ENCODE peak calls at places on chromosomes 16 and 17, in seven cellular contexts. T, Y, V, X, N, D and K are unnamed samples.
A peak's percentile ranks its signal among the peaks of the same experiment; 100 is the strongest.

GRCh38 chr16:68155425-68155824 is 70.3 kb downstream of the NFATC3 start:
- DNase-seq in T (no peak), D (no peak), N (no peak), X (no peak), V (no peak), Y (no peak), K (no peak)

GRCh38 chr17:57086069-57086930 is 1.3 kb downstream of the AKAP1 start:
- DNase-seq in D (peak; percentile 36), Y (peak; percentile 39), V (no peak), T (peak; percentile 41), N (peak; percentile 36), X (peak; percentile 21), K (peak; percentile 28)

GRCh38 chr17:1553354-1554266 is 9.0 kb downstream of the PITPNA start:
- DNase-seq in X (no peak), T (no peak), N (no peak), V (no peak), D (no peak), Y (no peak), K (no peak)

GRCh38 chr16:74950511-74950910 is 34.4 kb downstream of the WDR59 start:
- DNase-seq in X (no peak), T (no peak), Y (no peak), D (no peak), V (no peak), N (peak; percentile 20), K (no peak)

GRCh38 chr16:4411684-4412083 is 4.7 kb downstream of the CORO7 start:
- DNase-seq in D (no peak), Y (no peak), X (no peak), T (no peak), N (no peak), V (no peak), K (no peak)

GRCh38 chr16:70573451-70574121 is 50.0 kb downstream of the SF3B3 start:
- DNase-seq in T (no peak), V (peak; percentile 52), D (no peak), N (no peak), X (no peak), Y (no peak), K (no peak)

GRCh38 chr16:69448470-69449193 is 24.2 kb downstream of the CYB5B start:
- DNase-seq in N (no peak), V (no peak), D (no peak), X (no peak), T (no peak), Y (no peak), K (no peak)

GRCh38 chr17:58060596-58061191 is 22.5 kb upstream of the DYNLL2 start:
- DNase-seq in V (peak; percentile 69), Y (peak; percentile 88), N (no peak), X (no peak), D (no peak), T (no peak), K (no peak)

GRCh38 chr17:44002141-44002848 is 2.1 kb upstream of the NAGS start:
- DNase-seq in Y (no peak), X (no peak), D (no peak), T (no peak), N (no peak), V (no peak), K (no peak)

GRCh38 chr17:32261937-32262510 is 3.6 kb upstream of the RHBDL3 start:
- DNase-seq in T (no peak), X (no peak), V (no peak), N (no peak), D (no peak), Y (no peak), K (no peak)

GRCh38 chr17:55747209-55747608 is 3.6 kb upstream of the PCTP start:
- DNase-seq in Y (no peak), T (no peak), V (no peak), D (no peak), N (no peak), X (no peak), K (no peak)

GRCh38 chr17:75679706-75680201 is 12.6 kb downstream of the SAP30BP start:
- DNase-seq in T (no peak), D (no peak), X (no peak), V (peak; percentile 89), N (no peak), Y (no peak), K (no peak)

GRCh38 chr16:82011199-82011641 is at the start of gene SDR42E1:
- DNase-seq in X (no peak), N (no peak), D (no peak), Y (no peak), T (peak; percentile 78), V (peak; percentile 50), K (peak; percentile 86)

GRCh38 chr17:73359255-73359816 is 47.5 kb upstream of the CDC42EP4 start:
- DNase-seq in N (no peak), Y (no peak), D (no peak), T (no peak), X (no peak), V (no peak), K (no peak)

GRCh38 chr17:75910699-75911098 is 6.0 kb upstream of the MRPL38 start:
- DNase-seq in V (peak; percentile 43), N (peak; percentile 36), Y (no peak), D (peak; percentile 61), X (no peak), T (no peak), K (no peak)

GRCh38 chr16:3934491-3935185 is 54.1 kb upstream of the CREBBP start:
- DNase-seq in T (no peak), X (no peak), D (no peak), N (no peak), Y (no peak), V (no peak), K (no peak)

GRCh38 chr17:76710863-76711611 is at the start of gene MXRA7:
- DNase-seq in Y (peak; percentile 79), V (peak; percentile 58), N (peak; percentile 77), X (peak; percentile 86), T (peak; percentile 87), D (peak; percentile 76), K (peak; percentile 39)

GRCh38 chr16:35751191-35751941 is 2292.0 kb downstream of the TP53TG3F start:
- DNase-seq in N (no peak), X (no peak), T (no peak), D (no peak), V (no peak), Y (no peak), K (no peak)

GRCh38 chr17:61284174-61284573 is 115.5 kb upstream of the TBX2 start:
- DNase-seq in N (peak; percentile 5), V (no peak), D (no peak), X (no peak), T (no peak), Y (no peak), K (no peak)

GRCh38 chr16:76931186-76931585 is 259.8 kb upstream of the MON1B start:
- DNase-seq in Y (no peak), N (no peak), V (no peak), D (no peak), X (no peak), T (no peak), K (no peak)

GRCh38 chr17:27384261-27384701 is 72.0 kb upstream of the KSR1 start:
- DNase-seq in T (no peak), N (no peak), Y (peak; percentile 95), D (no peak), X (no peak), V (peak; percentile 66), K (peak; percentile 56)
- TF ChIP-seq CTCF in T (no peak), N (no peak), Y (no peak), D (no peak), X (no peak), V (no peak), K (no peak)

GRCh38 chr16:58464916-58465731 is 34.8 kb upstream of the NDRG4 start:
- DNase-seq in T (no peak), Y (peak; percentile 62), N (peak; percentile 42), V (no peak), D (peak; percentile 57), X (peak; percentile 41), K (no peak)
- TF ChIP-seq CTCF in T (no peak), Y (no peak), N (peak; percentile 8), V (peak; percentile 18), D (no peak), X (peak; percentile 40), K (no peak)

DNA sequence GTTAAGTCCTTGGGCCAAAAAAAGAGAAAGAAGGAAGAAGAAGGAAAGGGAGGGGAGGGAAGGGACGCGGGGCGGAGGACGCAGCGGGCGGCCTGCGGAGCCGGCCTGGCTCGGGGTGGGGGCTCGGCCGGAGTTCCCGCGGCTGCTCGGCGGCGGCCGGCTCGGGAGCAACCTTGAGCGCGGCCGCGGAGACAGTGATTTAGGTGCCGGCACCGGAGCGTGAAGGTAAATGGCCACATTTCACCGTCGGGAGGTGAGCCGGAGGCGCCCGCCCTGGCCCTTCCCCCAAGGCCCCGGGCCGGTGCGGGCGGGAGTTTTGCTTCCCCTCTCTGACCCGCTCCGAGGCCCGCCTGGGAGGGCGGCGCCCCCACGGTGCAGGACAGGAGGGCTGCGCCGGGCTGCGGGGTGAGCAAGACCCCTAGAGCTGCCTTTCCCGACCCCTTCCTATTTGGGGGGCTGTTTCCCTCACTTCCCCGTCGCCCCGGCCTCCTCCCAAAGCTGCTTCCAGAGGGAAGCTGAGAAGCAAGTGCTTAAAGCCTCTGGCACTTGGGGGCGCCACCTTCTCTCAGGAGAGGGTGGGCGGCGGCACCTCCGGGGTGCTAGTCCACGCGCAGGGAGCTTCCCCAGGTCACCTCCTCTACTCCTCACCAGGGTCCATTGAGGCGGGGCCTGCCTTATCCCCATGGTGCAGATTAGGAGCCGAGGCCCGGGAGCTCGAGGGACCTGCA is 56.5 kb downstream of the MRM1 start:
- DNase-seq in V (no peak), T (peak; percentile 45), N (peak; percentile 84), X (peak; percentile 53), Y (peak; percentile 10), D (peak; percentile 76), K (no peak)
- TF ChIP-seq CTCF in V (no peak), T (no peak), N (peak; percentile 15), X (peak; percentile 30), Y (no peak), D (no peak), K (no peak)

GRCh38 chr16:66964049-66964448 is 3.0 kb downstream of the CES3 start:
- DNase-seq in T (no peak), D (no peak), V (no peak), X (peak; percentile 36), Y (no peak), N (no peak), K (no peak)

GRCh38 chr16:66960270-66960669 is 796 bp upstream of the CES3 start:
- DNase-seq in N (no peak), V (no peak), T (no peak), X (no peak), Y (no peak), D (no peak), K (no peak)

GRCh38 chr16:66959645-66960177 is 1.4 kb upstream of the CES3 start:
- DNase-seq in D (no peak), V (no peak), T (no peak), Y (peak; percentile 40), X (no peak), N (no peak), K (no peak)

GRCh38 chr16:66958857-66959644 is 2.0 kb upstream of the CES3 start:
- DNase-seq in D (no peak), V (no peak), T (no peak), X (no peak), N (no peak), Y (no peak), K (no peak)

DNA sequence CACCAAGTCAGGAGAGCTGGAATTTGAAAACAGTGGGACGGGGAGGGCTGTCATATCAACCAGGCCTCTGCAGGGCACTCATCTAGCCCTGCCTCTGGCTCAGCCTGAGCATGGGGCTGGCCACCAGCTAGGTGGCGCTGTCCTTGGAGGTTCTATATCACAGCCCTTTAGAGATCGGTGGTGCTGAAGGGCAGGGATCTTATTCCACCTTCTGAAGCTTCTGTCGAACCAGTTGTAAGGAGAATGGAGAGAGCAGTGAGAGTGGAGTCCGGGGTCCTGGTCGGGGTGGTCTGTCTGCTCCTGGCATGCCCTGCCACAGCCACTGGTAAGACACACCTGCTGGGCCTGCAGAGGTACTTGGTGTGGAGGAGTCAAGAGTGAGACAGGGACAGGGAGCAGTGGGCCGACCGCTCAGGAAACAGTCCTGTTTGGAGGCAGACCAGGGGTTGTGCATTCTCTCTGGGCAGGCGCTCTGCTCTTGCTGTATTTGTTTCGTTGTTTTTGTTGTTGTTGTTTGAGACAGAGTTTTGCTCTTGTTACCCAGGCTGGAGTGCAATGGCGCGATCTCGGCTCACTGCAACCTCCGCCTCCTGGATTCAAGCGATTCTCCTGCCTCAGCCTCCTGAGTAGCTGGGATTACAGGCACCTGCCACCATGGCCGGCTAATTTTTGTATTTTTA is at the start of gene CES3:
- DNase-seq in X (peak; percentile 85), D (peak; percentile 91), Y (peak; percentile 79), V (no peak), N (peak; percentile 83), T (peak; percentile 73), K (peak; percentile 80)
- TF ChIP-seq CTCF in X (peak; percentile 95), D (peak; percentile 72), Y (peak; percentile 58), V (peak; percentile 47), N (peak; percentile 94), T (peak; percentile 80), K (peak; percentile 85)